ENCODE peak calls at places on chromosomes 13 and 19, in five cellular contexts. S is neural progenitor cell, R is GF-D8, U is body of pancreas, M is NCI-H1092. O is an unnamed sample.

GRCh38 chr19:50537306-50537685 is 23.6 kb upstream of the ASPDH start:
- DNase-seq in U (no peak), R (no peak), M (no peak), S (no peak), O (no peak)

GRCh38 chr19:51327066-51327985 is 14.6 kb downstream of the VSIG10L start:
- DNase-seq in M (no peak), S (peak; percentile 84), R (no peak), U (peak; percentile 44), O (peak; percentile 85)

GRCh38 chr13:112705286-112705685 is 15.4 kb downstream of the ATP11A start:
- DNase-seq in R (no peak), U (no peak), M (no peak), S (no peak), O (peak; percentile 23)

GRCh38 chr19:33502991-33503790 is 18.4 kb downstream of the PEPD start:
- DNase-seq in M (no peak), U (no peak), S (peak; percentile 30), R (no peak), O (peak; percentile 49)

GRCh38 chr13:35143123-35143522 is 201.1 kb downstream of the NBEA start:
- DNase-seq in R (no peak), M (no peak), U (no peak), S (no peak), O (no peak)

GRCh38 chr19:16106121-16106520 is 5.6 kb upstream of the RAB8A start:
- DNase-seq in S (no peak), R (no peak), U (no peak), M (no peak), O (no peak)

GRCh38 chr19:29819986-29820385 is 8.2 kb downstream of the CCNE1 start:
- DNase-seq in M (no peak), S (no peak), R (no peak), U (no peak), O (peak; percentile 9)

GRCh38 chr19:52007436-52007804 is 591 bp downstream of the ZNF615 start:
- DNase-seq in M (no peak), R (no peak), U (peak; percentile 18), S (peak; percentile 53), O (no peak)

GRCh38 chr13:86188170-86188569 is 389.0 kb upstream of the SLITRK6 start:
- DNase-seq in M (no peak), R (no peak), S (no peak), U (no peak), O (no peak)

GRCh38 chr13:107456431-107456830 is 758.9 kb downstream of the LIG4 start:
- DNase-seq in S (no peak), R (no peak), U (no peak), M (no peak), O (no peak)

GRCh38 chr13:45718992-45719391 is 16.9 kb downstream of the CBY2 start:
- DNase-seq in M (no peak), U (no peak), S (peak; percentile 30), R (no peak), O (no peak)

GRCh38 chr19:41851456-41851855 is 6.6 kb downstream of the DMRTC2 start:
- DNase-seq in M (no peak), U (no peak), R (no peak), S (no peak), O (no peak)

GRCh38 chr19:46766569-46767317 is 20.5 kb upstream of the STRN4 start:
- DNase-seq in R (no peak), M (no peak), U (peak; percentile 57), S (peak; percentile 69), O (no peak)

GRCh38 chr19:23402388-23402787 is 7.1 kb upstream of the ZNF91 start:
- DNase-seq in S (no peak), U (no peak), R (no peak), M (no peak), O (no peak)

GRCh38 chr13:50133277-50133953 is 118.2 kb downstream of the KCNRG start:
- DNase-seq in R (no peak), U (no peak), S (peak; percentile 49), M (no peak), O (no peak)

GRCh38 chr13:106847049-106847448 is 279.1 kb upstream of the ARGLU1 start:
- DNase-seq in S (no peak), M (no peak), U (no peak), R (no peak), O (no peak)